ENCODE peak calls at places on chromosomes 11 and 22, in five cellular contexts. One of them, this sample, is unnamed.

GRCh38 chr11:123060265-123061000 is 1.5 kb downstream of the HSPA8 start:
- DNase-seq in neural progenitor cell: no peak
- DNase-seq in HCT116: no peak
- DNase-seq in hepatocyte: no peak
- DNase-seq in PC-3: no peak
- DNase-seq in this sample: peak; percentile 42

GRCh38 chr11:76512851-76513653 is 68.2 kb downstream of the EMSY start:
- DNase-seq in hepatocyte: peak; percentile 26
- DNase-seq in HCT116: peak; percentile 16
- DNase-seq in PC-3: peak; percentile 42
- DNase-seq in neural progenitor cell: peak; percentile 20
- DNase-seq in this sample: peak; percentile 32

GRCh38 chr11:64044730-64045386 is 9.1 kb downstream of the FLRT1 start:
- DNase-seq in neural progenitor cell: no peak
- DNase-seq in PC-3: no peak
- DNase-seq in HCT116: no peak
- DNase-seq in hepatocyte: no peak
- DNase-seq in this sample: no peak

GRCh38 chr11:64119748-64120147 is 46.2 kb downstream of the MACROD1 start:
- DNase-seq in HCT116: no peak
- DNase-seq in neural progenitor cell: no peak
- DNase-seq in hepatocyte: no peak
- DNase-seq in PC-3: no peak
- DNase-seq in this sample: no peak

GRCh38 chr11:111528557-111528956 is 12.0 kb upstream of the LAYN start:
- DNase-seq in HCT116: no peak
- DNase-seq in PC-3: peak; percentile 26
- DNase-seq in neural progenitor cell: no peak
- DNase-seq in hepatocyte: no peak
- DNase-seq in this sample: peak; percentile 8

GRCh38 chr11:125069008-125069407 is 5.9 kb downstream of the SLC37A2 start:
- DNase-seq in hepatocyte: no peak
- DNase-seq in neural progenitor cell: no peak
- DNase-seq in PC-3: peak; percentile 46
- DNase-seq in HCT116: no peak
- DNase-seq in this sample: no peak

GRCh38 chr22:20433191-20433590 is 4.4 kb downstream of the SCARF2 start:
- DNase-seq in neural progenitor cell: no peak
- DNase-seq in hepatocyte: peak; percentile 4
- DNase-seq in HCT116: no peak
- DNase-seq in PC-3: no peak
- DNase-seq in this sample: no peak

GRCh38 chr11:34222030-34222429 is 116.6 kb downstream of the NAT10 start:
- DNase-seq in HCT116: no peak
- DNase-seq in PC-3: no peak
- DNase-seq in neural progenitor cell: no peak
- DNase-seq in hepatocyte: no peak
- DNase-seq in this sample: no peak

GRCh38 chr11:70250876-70251275 is 19.6 kb upstream of the PPFIA1 start:
- DNase-seq in hepatocyte: no peak
- DNase-seq in HCT116: no peak
- DNase-seq in PC-3: no peak
- DNase-seq in neural progenitor cell: no peak
- DNase-seq in this sample: no peak

GRCh38 chr11:130522284-130522961 is 74.0 kb downstream of the ADAMTS15 start:
- DNase-seq in neural progenitor cell: peak; percentile 79
- DNase-seq in hepatocyte: peak; percentile 94
- DNase-seq in PC-3: peak; percentile 93
- DNase-seq in HCT116: peak; percentile 48
- DNase-seq in this sample: no peak

GRCh38 chr22:25729016-25729415 is 13.0 kb upstream of the MYO18B start:
- DNase-seq in hepatocyte: no peak
- DNase-seq in PC-3: no peak
- DNase-seq in neural progenitor cell: no peak
- DNase-seq in HCT116: no peak
- DNase-seq in this sample: no peak

GRCh38 chr11:126748097-126748756 is 252.3 kb downstream of the KIRREL3 start:
- DNase-seq in PC-3: no peak
- DNase-seq in neural progenitor cell: no peak
- DNase-seq in HCT116: no peak
- DNase-seq in hepatocyte: no peak
- DNase-seq in this sample: no peak

GRCh38 chr11:120215634-120216033 is 4.8 kb downstream of the OAF start:
- DNase-seq in HCT116: no peak
- DNase-seq in hepatocyte: no peak
- DNase-seq in neural progenitor cell: no peak
- DNase-seq in PC-3: peak; percentile 71
- DNase-seq in this sample: no peak

GRCh38 chr22:27139935-27140493 is 482.6 kb downstream of the MIAT start:
- DNase-seq in HCT116: no peak
- DNase-seq in PC-3: no peak
- DNase-seq in hepatocyte: peak; percentile 55
- DNase-seq in neural progenitor cell: peak; percentile 31
- DNase-seq in this sample: no peak

GRCh38 chr11:87351671-87352070 is 313.9 kb downstream of the TMEM135 start:
- DNase-seq in HCT116: no peak
- DNase-seq in neural progenitor cell: no peak
- DNase-seq in PC-3: peak; percentile 64
- DNase-seq in hepatocyte: no peak
- DNase-seq in this sample: peak; percentile 64

DNA sequence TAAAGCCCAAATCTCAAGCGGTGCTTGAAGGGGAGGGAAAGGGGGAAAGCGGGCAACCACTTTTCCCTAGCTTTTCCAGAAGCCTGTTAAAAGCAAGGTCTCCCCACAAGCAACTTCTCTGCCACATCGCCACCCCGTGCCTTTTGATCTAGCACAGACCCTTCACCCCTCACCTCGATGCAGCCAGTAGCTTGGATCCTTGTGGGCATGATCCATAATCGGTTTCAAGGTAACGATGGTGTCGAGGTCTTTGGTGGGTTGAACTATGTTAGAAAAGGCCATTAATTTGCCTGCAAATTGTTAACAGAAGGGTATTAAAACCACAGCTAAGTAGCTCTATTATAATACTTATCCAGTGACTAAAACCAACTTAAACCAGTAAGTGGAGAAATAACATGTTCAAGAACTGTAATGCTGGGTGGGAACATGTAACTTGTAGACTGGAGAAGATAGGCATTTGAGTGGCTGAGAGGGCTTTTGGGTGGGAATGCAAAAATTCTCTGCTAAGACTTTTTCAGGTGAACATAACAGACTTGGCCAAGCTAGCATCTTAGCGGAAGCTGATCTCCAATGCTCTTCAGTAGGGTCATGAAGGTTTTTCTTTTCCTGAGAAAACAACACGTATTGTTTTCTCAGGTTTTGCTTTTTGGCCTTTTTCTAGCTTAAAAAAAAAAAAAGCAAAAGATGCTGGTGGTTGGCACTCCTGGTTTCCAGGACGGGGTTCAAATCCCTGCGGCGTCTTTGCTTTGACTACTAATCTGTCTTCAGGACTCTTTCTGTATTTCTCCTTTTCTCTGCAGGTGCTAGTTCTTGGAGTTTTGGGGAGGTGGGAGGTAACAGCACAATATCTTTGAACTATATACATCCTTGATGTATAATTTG is 6.8 kb downstream of the MALAT1 start:
- DNase-seq in neural progenitor cell: no peak
- DNase-seq in PC-3: no peak
- DNase-seq in hepatocyte: no peak
- DNase-seq in HCT116: no peak
- DNase-seq in this sample: peak; percentile 45
- TF ChIP-seq EZH2phosphoT487 in neural progenitor cell: no peak
- TF ChIP-seq EZH2phosphoT487 in PC-3: no peak
- TF ChIP-seq EZH2phosphoT487 in hepatocyte: no peak
- TF ChIP-seq EZH2phosphoT487 in HCT116: no peak
- TF ChIP-seq EZH2phosphoT487 in this sample: no peak

GRCh38 chr22:40244586-40244985 is 66.9 kb downstream of the TNRC6B start:
- DNase-seq in neural progenitor cell: no peak
- DNase-seq in hepatocyte: no peak
- DNase-seq in HCT116: no peak
- DNase-seq in PC-3: no peak
- DNase-seq in this sample: no peak
- H3K4me1 ChIP-seq in neural progenitor cell: peaks cover 30% of the 10 kb centered on the region
- H3K4me1 ChIP-seq in hepatocyte: no peaks in the 10 kb centered on the region
- H3K4me1 ChIP-seq in HCT116: peaks cover 20% of the 10 kb centered on the region
- H3K4me1 ChIP-seq in PC-3: peaks cover 19% of the 10 kb centered on the region
- H3K4me1 ChIP-seq in this sample: no peaks in the 10 kb centered on the region

DNA sequence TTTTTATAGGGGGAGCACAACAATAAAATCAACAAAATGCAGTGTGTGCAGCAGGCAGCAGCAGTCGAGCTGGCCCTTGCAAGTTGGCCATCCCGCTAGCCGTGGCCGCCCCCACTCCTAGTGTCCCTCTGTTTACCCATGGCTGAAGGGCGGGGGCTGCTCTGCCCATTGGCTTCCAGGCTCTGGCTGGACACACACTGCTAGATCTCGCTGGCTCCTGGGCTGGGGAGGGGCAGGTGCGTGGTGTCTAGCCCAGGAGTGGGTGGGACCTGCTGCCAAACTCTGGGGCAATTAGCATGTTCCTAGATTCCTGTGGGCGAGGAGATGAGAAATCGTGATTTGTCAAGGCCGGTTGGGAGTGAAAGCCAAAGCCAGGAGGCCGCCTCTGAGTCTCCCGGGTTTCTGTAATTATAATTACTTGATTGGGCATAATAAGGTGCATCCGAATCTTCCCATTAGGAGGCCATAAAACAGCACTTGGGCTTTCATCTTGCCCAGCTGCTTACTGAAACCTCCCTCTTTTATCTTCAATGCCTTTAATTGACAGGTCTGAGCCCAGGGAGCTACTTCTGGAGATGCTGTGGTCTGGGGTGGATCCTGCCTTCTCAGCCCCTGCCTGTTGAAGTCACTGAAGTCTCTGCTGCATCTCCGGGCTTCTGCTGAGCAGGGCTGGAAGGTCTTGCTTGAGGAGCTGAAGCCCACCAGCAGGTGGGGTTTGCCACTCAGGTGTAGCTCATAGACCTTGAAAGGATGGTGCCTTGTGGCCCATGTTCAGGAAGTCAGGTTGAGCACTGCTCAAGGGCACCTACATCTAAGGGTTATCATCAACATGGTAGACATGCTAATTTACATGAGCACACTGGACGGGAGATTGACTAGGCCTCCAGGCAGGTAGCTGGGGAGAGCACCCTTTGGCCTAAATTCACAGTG is 44.5 kb upstream of the DKK3 start:
- DNase-seq in hepatocyte: no peak
- DNase-seq in PC-3: no peak
- DNase-seq in HCT116: no peak
- DNase-seq in neural progenitor cell: no peak
- DNase-seq in this sample: no peak
- TF ChIP-seq EZH2phosphoT487 in hepatocyte: no peak
- TF ChIP-seq EZH2phosphoT487 in PC-3: no peak
- TF ChIP-seq EZH2phosphoT487 in HCT116: no peak
- TF ChIP-seq EZH2phosphoT487 in neural progenitor cell: no peak
- TF ChIP-seq EZH2phosphoT487 in this sample: no peak

DNA sequence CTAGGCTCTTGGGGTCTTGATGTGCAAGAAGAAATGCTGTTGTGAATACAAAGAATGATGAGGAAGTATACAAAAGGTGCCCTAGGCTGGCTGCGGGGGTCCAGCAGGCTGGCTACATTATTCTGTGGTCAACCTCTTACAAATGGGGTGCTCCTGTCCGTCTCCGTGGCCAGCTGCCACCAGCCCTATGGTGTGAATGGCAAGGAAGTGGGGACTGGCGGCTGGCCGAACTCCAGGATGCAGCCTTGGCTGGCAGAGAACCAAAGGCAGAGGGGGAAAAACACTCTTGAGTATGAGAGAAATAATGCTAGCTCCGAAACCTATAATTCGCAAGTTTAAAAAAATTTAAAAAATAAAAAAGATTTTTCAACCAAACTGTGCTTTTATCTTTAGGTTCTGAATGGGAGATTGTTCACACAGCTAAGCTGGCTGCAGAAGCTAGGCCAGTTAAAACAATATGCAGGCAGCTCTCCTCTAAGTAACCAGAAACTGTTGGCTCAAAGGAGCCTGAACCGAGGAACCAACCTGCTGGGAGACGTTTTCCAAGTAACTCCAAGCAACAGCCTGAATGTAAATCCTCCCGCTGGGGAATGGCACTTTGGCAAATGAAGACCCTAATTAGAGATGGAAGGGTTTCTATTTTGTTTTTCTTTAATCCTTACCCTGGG is 50.3 kb downstream of the C22orf31 start:
- DNase-seq in HCT116: no peak
- DNase-seq in neural progenitor cell: peak; percentile 74
- DNase-seq in hepatocyte: no peak
- DNase-seq in PC-3: no peak
- DNase-seq in this sample: no peak
- H3K4me1 ChIP-seq in HCT116: peaks cover 10% of the 10 kb centered on the region
- H3K4me1 ChIP-seq in neural progenitor cell: peaks cover 38% of the 10 kb centered on the region
- H3K4me1 ChIP-seq in hepatocyte: peaks cover 29% of the 10 kb centered on the region
- H3K4me1 ChIP-seq in PC-3: no peaks in the 10 kb centered on the region
- H3K4me1 ChIP-seq in this sample: peaks cover 2% of the 10 kb centered on the region

DNA sequence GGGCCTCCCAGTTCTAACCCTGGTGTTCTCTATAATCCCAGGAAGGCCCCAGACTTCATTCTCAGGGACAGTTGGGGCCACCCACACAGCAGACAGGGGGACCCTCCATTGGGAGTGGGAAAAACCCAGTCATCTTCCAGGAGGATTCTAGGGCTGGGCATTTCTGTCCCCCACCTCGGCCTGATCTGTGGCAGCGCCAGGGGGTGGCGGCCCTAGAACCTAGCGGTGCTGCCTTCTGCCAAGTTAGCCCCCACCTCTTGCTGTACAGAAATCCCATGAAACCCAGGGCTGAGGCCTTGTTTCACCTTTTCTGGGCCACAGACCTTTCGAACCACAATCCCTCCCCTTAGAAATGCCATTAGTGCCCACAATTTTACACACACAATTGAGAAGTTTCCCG is 9.6 kb downstream of the CHST1 start:
- DNase-seq in HCT116: no peak
- DNase-seq in PC-3: no peak
- DNase-seq in neural progenitor cell: no peak
- DNase-seq in hepatocyte: no peak
- DNase-seq in this sample: no peak
- TF ChIP-seq EZH2phosphoT487 in HCT116: no peak
- TF ChIP-seq EZH2phosphoT487 in PC-3: no peak
- TF ChIP-seq EZH2phosphoT487 in neural progenitor cell: no peak
- TF ChIP-seq EZH2phosphoT487 in hepatocyte: no peak
- TF ChIP-seq EZH2phosphoT487 in this sample: no peak

DNA sequence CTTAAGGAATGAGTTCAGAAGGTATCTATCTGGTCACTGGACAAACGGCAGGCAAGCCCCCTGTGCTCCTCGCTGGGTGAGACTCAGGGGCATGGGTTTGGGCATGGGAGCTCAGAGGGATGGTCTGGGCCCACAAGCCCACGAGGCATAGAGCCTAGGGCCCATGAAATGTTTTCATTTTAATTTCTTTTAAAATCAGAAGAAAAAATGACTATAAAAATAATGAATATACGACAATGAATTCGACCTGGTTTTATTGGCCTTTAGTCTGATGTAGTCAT is 77.9 kb upstream of the WNT7B start:
- DNase-seq in PC-3: no peak
- DNase-seq in neural progenitor cell: no peak
- DNase-seq in hepatocyte: no peak
- DNase-seq in HCT116: no peak
- DNase-seq in this sample: peak; percentile 30
- H3K4me1 ChIP-seq in PC-3: peaks cover 69% of the 10 kb centered on the region
- H3K4me1 ChIP-seq in neural progenitor cell: no peaks in the 10 kb centered on the region
- H3K4me1 ChIP-seq in hepatocyte: peaks cover 8% of the 10 kb centered on the region
- H3K4me1 ChIP-seq in HCT116: peaks cover 27% of the 10 kb centered on the region
- H3K4me1 ChIP-seq in this sample: peaks cover 67% of the 10 kb centered on the region

GRCh38 chr11:66720223-66720898 is 8.7 kb downstream of the SPTBN2 start:
- DNase-seq in neural progenitor cell: peak; percentile 79
- DNase-seq in PC-3: peak; percentile 99
- DNase-seq in hepatocyte: peak; percentile 74
- DNase-seq in HCT116: peak; percentile 83
- DNase-seq in this sample: no peak
- TF ChIP-seq EZH2phosphoT487 in neural progenitor cell: no peak
- TF ChIP-seq EZH2phosphoT487 in PC-3: no peak
- TF ChIP-seq EZH2phosphoT487 in hepatocyte: no peak
- TF ChIP-seq EZH2phosphoT487 in HCT116: no peak
- TF ChIP-seq EZH2phosphoT487 in this sample: no peak